ENCODE peak calls at places on chromosomes 13 and 19, in ten cellular contexts. P is stomach, O is uterus, H is IMR-90, Y is H54, J is lower leg skin, I is transverse colon, U is tibial nerve, L is GM12892, E is body of pancreas. D is an unnamed sample.

GRCh38 chr13:42821437-42821836 is 40.1 kb downstream of the FAM216B start:
- DNase-seq in L (no peak), J (no peak), O (no peak), H (peak), P (no peak), I (no peak), E (no peak), U (no peak), Y (no peak), D (no peak)

GRCh38 chr19:33404916-33405315 is 31.4 kb downstream of the CEBPG start:
- DNase-seq in I (peak), O (no peak), L (no peak), Y (no peak), P (no peak), U (no peak), H (no peak), J (no peak), E (no peak), D (no peak)

GRCh38 chr19:16078759-16079707 is 2.7 kb downstream of the TPM4 start:
- DNase-seq in Y (peak), L (peak), H (peak), I (peak), O (peak), E (peak), J (peak), U (peak), P (peak), D (peak)

GRCh38 chr19:4910594-4911273 is 1.4 kb downstream of the UHRF1 start:
- DNase-seq in H (peak), P (no peak), Y (peak), U (peak), L (no peak), O (no peak), I (peak), J (no peak), E (peak), D (no peak)

GRCh38 chr19:21396893-21397572 is at the start of gene ZNF493:
- DNase-seq in J (peak), P (peak), O (peak), L (peak), I (peak), H (peak), E (peak), Y (peak), U (peak), D (peak)

GRCh38 chr19:41265376-41266153 is 1.4 kb downstream of the HNRNPUL1 start:
- DNase-seq in J (peak), L (no peak), O (no peak), H (peak), Y (no peak), I (peak), E (peak), P (peak), U (no peak), D (peak)

GRCh38 chr19:46787331-46788100 is 878 bp downstream of the SLC1A5 start:
- DNase-seq in E (peak), Y (no peak), O (peak), J (peak), P (peak), I (peak), H (peak), U (peak), L (no peak), D (peak)

GRCh38 chr19:47663435-47663910 is 49.7 kb upstream of the EHD2 start:
- DNase-seq in P (no peak), O (no peak), J (no peak), I (no peak), Y (peak), E (no peak), L (no peak), H (peak), U (no peak), D (no peak)

GRCh38 chr13:98746968-98747367 is 5.5 kb downstream of the SLC15A1 start:
- DNase-seq in J (no peak), I (peak), L (no peak), Y (peak), O (no peak), U (no peak), E (no peak), H (no peak), P (no peak), D (no peak)

GRCh38 chr19:45424191-45425058 is 708 bp upstream of the ERCC1 start:
- DNase-seq in H (peak), I (peak), O (peak), P (peak), J (peak), L (no peak), E (peak), Y (peak), U (peak), D (peak)

GRCh38 chr13:42969558-42970172 is 22.4 kb downstream of the EPSTI1 start:
- DNase-seq in H (peak), I (peak), U (peak), J (peak), O (peak), P (peak), E (peak), Y (peak), L (peak), D (peak)

GRCh38 chr19:39167461-39168257 is 29.1 kb upstream of the NCCRP1 start:
- DNase-seq in H (no peak), O (no peak), I (peak), L (no peak), U (no peak), E (peak), P (peak), Y (no peak), J (no peak), D (no peak)

GRCh38 chr19:53865918-53866696 is 1.6 kb upstream of the MYADM start:
- DNase-seq in H (peak), P (peak), U (no peak), Y (peak), J (peak), L (peak), O (peak), I (peak), E (peak), D (peak)
- TF ChIP-seq POLR2A in H (peak), P (no peak), U (no peak), Y (peak), J (no peak), L (no peak), O (peak), I (peak), E (no peak), D (no peak)

DNA sequence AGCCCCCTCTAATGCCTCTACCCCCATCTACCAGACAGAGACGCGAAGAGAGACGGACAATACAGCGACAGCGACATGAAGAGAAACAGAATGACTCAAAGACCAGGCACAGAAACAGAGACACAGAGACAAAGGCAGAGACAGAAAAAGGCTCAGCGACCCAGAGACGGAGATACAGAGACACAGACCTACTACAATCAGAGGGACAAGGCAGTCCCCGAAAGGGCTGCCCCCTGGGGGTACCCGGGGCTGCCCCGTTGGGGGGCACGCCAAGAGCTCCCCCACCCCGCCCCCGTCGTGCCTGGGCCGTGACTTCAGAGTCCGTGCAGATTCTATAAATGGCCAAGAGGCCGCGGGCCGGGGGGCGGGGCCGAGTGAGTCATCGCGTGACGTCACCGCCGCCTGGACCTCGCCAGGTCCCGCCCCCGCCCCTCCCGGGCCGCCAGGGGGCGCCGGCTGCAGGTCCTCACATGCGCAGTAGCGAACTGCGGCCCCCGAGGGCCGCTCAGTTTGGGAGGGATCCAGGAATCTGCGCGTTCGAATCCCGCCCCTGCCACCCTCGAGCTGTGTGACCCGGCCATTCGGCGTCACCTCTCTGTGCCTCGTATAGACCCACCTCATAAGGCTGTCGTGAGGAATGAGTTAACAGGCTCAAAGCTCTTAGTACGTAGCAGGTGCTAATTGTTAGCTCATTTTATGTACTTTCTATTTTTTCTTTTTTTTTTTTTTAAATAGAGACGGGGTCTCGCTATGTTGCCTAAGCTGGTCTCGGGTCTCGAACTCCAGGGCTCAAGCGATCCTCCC is 2.7 kb upstream of the CNN1 start:
- DNase-seq in O (peak), I (peak), J (peak), Y (peak), L (peak), H (peak), E (peak), P (peak), U (peak), D (peak)
- TF ChIP-seq POLR2A in O (peak), I (peak), J (no peak), Y (no peak), L (no peak), H (peak), E (no peak), P (no peak), U (no peak), D (peak)

DNA sequence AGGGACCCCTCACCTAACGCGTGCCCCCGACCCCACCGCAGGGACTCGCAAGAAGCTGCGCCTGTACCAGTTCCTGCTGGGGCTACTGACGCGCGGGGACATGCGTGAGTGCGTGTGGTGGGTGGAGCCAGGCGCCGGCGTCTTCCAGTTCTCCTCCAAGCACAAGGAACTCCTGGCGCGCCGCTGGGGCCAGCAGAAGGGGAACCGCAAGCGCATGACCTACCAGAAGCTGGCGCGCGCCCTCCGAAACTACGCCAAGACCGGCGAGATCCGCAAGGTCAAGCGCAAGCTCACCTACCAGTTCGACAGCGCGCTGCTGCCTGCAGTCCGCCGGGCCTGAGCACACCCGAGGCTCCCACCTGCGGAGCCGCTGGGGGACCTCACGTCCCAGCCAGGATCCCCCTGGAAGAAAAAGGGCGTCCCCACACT is 4.7 kb upstream of the MYBPC2 start:
- DNase-seq in O (peak), P (peak), L (no peak), E (peak), Y (no peak), H (peak), J (peak), U (peak), I (peak), D (peak)
- TF ChIP-seq POLR2A in O (peak), P (no peak), L (no peak), E (no peak), Y (no peak), H (no peak), J (no peak), U (peak), I (no peak), D (no peak)

DNA sequence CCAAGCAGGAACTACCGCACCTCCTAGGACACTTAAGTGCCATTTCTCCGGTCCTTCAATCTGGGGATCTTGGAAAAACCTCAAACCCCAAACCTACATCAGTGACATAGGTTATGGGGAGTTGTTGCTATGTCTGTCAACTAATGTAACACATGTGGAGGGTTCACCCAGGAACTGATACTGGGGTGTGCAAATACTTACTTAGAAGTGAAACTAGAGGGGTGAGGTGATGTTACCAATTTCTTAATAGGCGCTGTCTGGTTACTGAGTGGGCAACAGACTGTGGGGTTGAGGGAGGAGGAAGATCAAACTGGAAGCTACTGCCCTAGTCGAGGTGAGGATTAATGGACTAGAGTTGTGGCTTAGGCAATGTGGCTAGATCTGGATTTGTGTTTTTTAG is 1.9 kb downstream of the ZNF586 start:
- DNase-seq in O (no peak), H (no peak), I (no peak), L (no peak), E (no peak), J (no peak), U (no peak), P (no peak), Y (no peak), D (no peak)
- TF ChIP-seq POLR2A in O (no peak), H (no peak), I (no peak), L (no peak), E (no peak), J (no peak), U (no peak), P (no peak), Y (no peak), D (no peak)

DNA sequence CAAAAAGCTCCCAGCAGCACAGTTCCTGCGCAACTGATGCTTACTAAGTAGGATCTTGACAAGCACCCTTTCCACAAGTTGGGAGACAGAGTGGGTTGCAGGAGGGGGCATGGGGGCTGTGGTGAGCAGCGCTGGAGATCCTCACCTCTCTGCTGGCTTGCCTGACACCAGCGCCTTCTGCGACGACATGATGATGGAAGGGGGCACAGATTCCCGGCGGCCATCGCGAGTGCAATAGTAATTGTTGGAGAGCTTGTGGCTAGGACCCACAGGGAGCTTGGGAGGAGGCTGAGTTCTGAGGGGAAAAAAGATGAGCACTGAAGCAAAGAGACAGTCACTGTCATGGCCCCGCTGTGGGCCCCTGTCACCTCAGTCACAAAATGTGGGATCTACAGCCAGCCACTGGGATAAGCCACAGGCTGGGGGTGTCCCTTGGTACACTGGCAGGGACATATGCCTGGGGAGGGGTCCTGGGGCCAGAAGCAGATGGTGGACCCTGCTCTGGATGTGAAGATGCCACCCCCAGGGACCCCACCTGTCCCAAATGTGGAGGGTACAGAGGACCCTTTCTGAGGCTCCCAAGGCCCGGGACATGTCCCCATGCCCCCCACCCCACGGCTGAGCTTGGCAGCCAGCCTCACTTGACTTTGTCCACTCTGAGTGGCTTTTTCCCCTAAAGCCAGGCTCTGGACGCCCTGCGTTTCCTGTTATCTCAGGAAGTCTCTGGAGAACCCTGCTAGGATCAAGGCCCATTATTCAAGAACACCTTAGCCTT is 4.6 kb downstream of the NDUFA7 start:
- DNase-seq in H (no peak), J (no peak), O (no peak), Y (no peak), E (no peak), P (no peak), I (no peak), L (no peak), U (no peak), D (no peak)
- TF ChIP-seq POLR2A in H (no peak), J (no peak), O (no peak), Y (no peak), E (no peak), P (no peak), I (no peak), L (peak), U (no peak), D (no peak)

GRCh38 chr19:7293795-7294570 is at the start of gene INSR:
- DNase-seq in P (peak), I (peak), E (peak), U (peak), Y (peak), L (peak), H (peak), J (peak), O (peak), D (peak)
- TF ChIP-seq POLR2A in P (no peak), I (peak), E (peak), U (peak), Y (peak), L (no peak), H (no peak), J (no peak), O (peak), D (no peak)

GRCh38 chr13:109784590-109785140 is 1.7 kb downstream of the IRS2 start:
- DNase-seq in L (no peak), E (peak), P (peak), H (peak), U (peak), Y (peak), O (peak), I (peak), J (peak), D (peak)
- TF ChIP-seq POLR2A in L (no peak), E (no peak), P (no peak), H (no peak), U (no peak), Y (no peak), O (no peak), I (no peak), J (no peak), D (no peak)

D was measured in erythroblast.